ENCODE peak calls at places on chromosomes 2 and 18, in nine cellular contexts. One of them, this sample, is unnamed.

GRCh38 chr18:59461171-59461570 is 102.1 kb upstream of the LMAN1 start:
- DNase-seq in neural progenitor cell: no peak
- DNase-seq in right atrium auricular region: no peak
- DNase-seq in fibroblast of mammary gland: no peak
- DNase-seq in OCI-LY7: no peak
- DNase-seq in mesothelial cell of epicardium: no peak
- DNase-seq in psoas muscle: no peak
- DNase-seq in CD8-positive, alpha-beta T cell: no peak
- DNase-seq in sigmoid colon: no peak
- DNase-seq in this sample: no peak

GRCh38 chr2:11554430-11554764 is 20.6 kb downstream of the GREB1 start:
- DNase-seq in fibroblast of mammary gland: no peak
- DNase-seq in neural progenitor cell: no peak
- DNase-seq in sigmoid colon: no peak
- DNase-seq in mesothelial cell of epicardium: no peak
- DNase-seq in psoas muscle: no peak
- DNase-seq in CD8-positive, alpha-beta T cell: no peak
- DNase-seq in right atrium auricular region: no peak
- DNase-seq in OCI-LY7: no peak
- DNase-seq in this sample: no peak

GRCh38 chr18:48407358-48407757 is 1.8 kb downstream of the ZBTB7C start:
- DNase-seq in neural progenitor cell: no peak
- DNase-seq in sigmoid colon: no peak
- DNase-seq in fibroblast of mammary gland: no peak
- DNase-seq in psoas muscle: no peak
- DNase-seq in mesothelial cell of epicardium: no peak
- DNase-seq in OCI-LY7: no peak
- DNase-seq in CD8-positive, alpha-beta T cell: no peak
- DNase-seq in right atrium auricular region: no peak
- DNase-seq in this sample: no peak

GRCh38 chr2:109353806-109354745 is 225.1 kb downstream of the SH3RF3 start:
- DNase-seq in CD8-positive, alpha-beta T cell: peak
- DNase-seq in psoas muscle: no peak
- DNase-seq in sigmoid colon: peak
- DNase-seq in right atrium auricular region: peak
- DNase-seq in OCI-LY7: no peak
- DNase-seq in neural progenitor cell: no peak
- DNase-seq in fibroblast of mammary gland: no peak
- DNase-seq in mesothelial cell of epicardium: no peak
- DNase-seq in this sample: no peak

GRCh38 chr2:117853873-117854272 is 39.4 kb downstream of the DDX18 start:
- DNase-seq in right atrium auricular region: no peak
- DNase-seq in fibroblast of mammary gland: no peak
- DNase-seq in mesothelial cell of epicardium: no peak
- DNase-seq in sigmoid colon: no peak
- DNase-seq in OCI-LY7: no peak
- DNase-seq in neural progenitor cell: no peak
- DNase-seq in CD8-positive, alpha-beta T cell: no peak
- DNase-seq in psoas muscle: no peak
- DNase-seq in this sample: no peak

GRCh38 chr18:14089781-14090180 is 42.5 kb downstream of the ZNF519 start:
- DNase-seq in CD8-positive, alpha-beta T cell: no peak
- DNase-seq in sigmoid colon: no peak
- DNase-seq in neural progenitor cell: no peak
- DNase-seq in psoas muscle: no peak
- DNase-seq in OCI-LY7: no peak
- DNase-seq in fibroblast of mammary gland: peak
- DNase-seq in right atrium auricular region: no peak
- DNase-seq in mesothelial cell of epicardium: no peak
- DNase-seq in this sample: no peak

GRCh38 chr2:46669996-46670793 is 190.8 kb downstream of the TMEM247 start:
- DNase-seq in sigmoid colon: no peak
- DNase-seq in fibroblast of mammary gland: peak
- DNase-seq in right atrium auricular region: no peak
- DNase-seq in neural progenitor cell: no peak
- DNase-seq in CD8-positive, alpha-beta T cell: no peak
- DNase-seq in mesothelial cell of epicardium: no peak
- DNase-seq in OCI-LY7: no peak
- DNase-seq in psoas muscle: no peak
- DNase-seq in this sample: no peak

GRCh38 chr2:63569740-63570139 is 18.5 kb downstream of the WDPCP start:
- DNase-seq in right atrium auricular region: no peak
- DNase-seq in neural progenitor cell: no peak
- DNase-seq in sigmoid colon: no peak
- DNase-seq in mesothelial cell of epicardium: no peak
- DNase-seq in OCI-LY7: no peak
- DNase-seq in psoas muscle: no peak
- DNase-seq in fibroblast of mammary gland: no peak
- DNase-seq in CD8-positive, alpha-beta T cell: no peak
- DNase-seq in this sample: no peak

GRCh38 chr18:10100236-10100635 is 186.4 kb downstream of the VAPA start:
- DNase-seq in OCI-LY7: no peak
- DNase-seq in fibroblast of mammary gland: no peak
- DNase-seq in sigmoid colon: no peak
- DNase-seq in psoas muscle: no peak
- DNase-seq in mesothelial cell of epicardium: no peak
- DNase-seq in neural progenitor cell: no peak
- DNase-seq in right atrium auricular region: no peak
- DNase-seq in CD8-positive, alpha-beta T cell: no peak
- DNase-seq in this sample: no peak

GRCh38 chr2:137023205-137023604 is 257.9 kb downstream of the THSD7B start:
- DNase-seq in neural progenitor cell: peak
- DNase-seq in right atrium auricular region: no peak
- DNase-seq in sigmoid colon: no peak
- DNase-seq in psoas muscle: no peak
- DNase-seq in fibroblast of mammary gland: no peak
- DNase-seq in mesothelial cell of epicardium: no peak
- DNase-seq in CD8-positive, alpha-beta T cell: no peak
- DNase-seq in OCI-LY7: no peak
- DNase-seq in this sample: no peak

GRCh38 chr2:18500333-18500732 is 60.1 kb downstream of the RDH14 start:
- DNase-seq in mesothelial cell of epicardium: no peak
- DNase-seq in right atrium auricular region: no peak
- DNase-seq in sigmoid colon: no peak
- DNase-seq in CD8-positive, alpha-beta T cell: no peak
- DNase-seq in psoas muscle: no peak
- DNase-seq in neural progenitor cell: no peak
- DNase-seq in fibroblast of mammary gland: peak
- DNase-seq in OCI-LY7: no peak
- DNase-seq in this sample: no peak

DNA sequence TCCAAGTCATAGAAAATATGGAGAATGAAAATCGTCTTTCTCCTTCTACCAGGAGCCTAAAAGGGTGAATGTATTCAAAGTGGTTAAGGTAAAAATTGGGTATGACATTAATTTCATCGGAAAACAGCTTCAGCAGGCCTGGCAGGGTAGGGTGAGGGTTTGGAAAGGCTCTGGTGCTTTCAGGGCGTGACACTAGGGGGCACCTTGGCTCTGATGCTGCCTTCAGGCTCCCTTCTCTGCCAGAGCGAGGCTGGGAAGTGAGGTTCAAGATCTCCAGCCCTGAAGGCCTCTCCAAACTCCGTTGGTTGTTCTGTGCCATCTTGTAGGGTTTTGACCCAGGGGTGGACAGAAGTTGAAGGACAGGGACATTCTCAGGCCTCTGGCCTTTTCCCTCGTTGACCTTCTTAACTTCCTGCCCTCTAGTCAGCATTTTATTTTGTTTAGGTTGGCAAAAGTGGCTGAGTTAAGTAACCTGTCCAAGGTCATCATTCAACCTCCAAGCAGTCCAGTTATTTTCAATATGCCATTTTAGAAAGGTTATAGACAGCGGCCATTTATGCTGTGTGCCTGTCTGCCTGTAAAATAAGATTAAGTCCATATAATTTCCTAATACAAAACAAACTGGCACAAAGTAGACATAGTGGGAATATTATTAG is 40.3 kb downstream of the EML6 start:
- DNase-seq in neural progenitor cell: peak
- DNase-seq in right atrium auricular region: no peak
- DNase-seq in mesothelial cell of epicardium: no peak
- DNase-seq in sigmoid colon: no peak
- DNase-seq in OCI-LY7: peak
- DNase-seq in CD8-positive, alpha-beta T cell: no peak
- DNase-seq in psoas muscle: no peak
- DNase-seq in fibroblast of mammary gland: no peak
- DNase-seq in this sample: no peak
- TF ChIP-seq CTCF in neural progenitor cell: peak
- TF ChIP-seq CTCF in right atrium auricular region: no peak
- TF ChIP-seq CTCF in mesothelial cell of epicardium: no peak
- TF ChIP-seq CTCF in sigmoid colon: no peak
- TF ChIP-seq CTCF in OCI-LY7: peak
- TF ChIP-seq CTCF in CD8-positive, alpha-beta T cell: no peak
- TF ChIP-seq CTCF in psoas muscle: no peak
- TF ChIP-seq CTCF in fibroblast of mammary gland: peak
- TF ChIP-seq CTCF in this sample: no peak

GRCh38 chr2:20103514-20103913 is 52.1 kb upstream of the LAPTM4A start:
- DNase-seq in psoas muscle: no peak
- DNase-seq in mesothelial cell of epicardium: no peak
- DNase-seq in CD8-positive, alpha-beta T cell: no peak
- DNase-seq in sigmoid colon: no peak
- DNase-seq in fibroblast of mammary gland: peak
- DNase-seq in neural progenitor cell: no peak
- DNase-seq in OCI-LY7: no peak
- DNase-seq in right atrium auricular region: no peak
- DNase-seq in this sample: no peak
- TF ChIP-seq CTCF in psoas muscle: no peak
- TF ChIP-seq CTCF in mesothelial cell of epicardium: peak
- TF ChIP-seq CTCF in CD8-positive, alpha-beta T cell: no peak
- TF ChIP-seq CTCF in sigmoid colon: no peak
- TF ChIP-seq CTCF in fibroblast of mammary gland: peak
- TF ChIP-seq CTCF in neural progenitor cell: peak
- TF ChIP-seq CTCF in OCI-LY7: no peak
- TF ChIP-seq CTCF in right atrium auricular region: no peak
- TF ChIP-seq CTCF in this sample: no peak

GRCh38 chr2:237450108-237450507 is 36.1 kb upstream of the COL6A3 start:
- DNase-seq in OCI-LY7: no peak
- DNase-seq in sigmoid colon: no peak
- DNase-seq in right atrium auricular region: no peak
- DNase-seq in mesothelial cell of epicardium: no peak
- DNase-seq in CD8-positive, alpha-beta T cell: no peak
- DNase-seq in psoas muscle: no peak
- DNase-seq in fibroblast of mammary gland: no peak
- DNase-seq in neural progenitor cell: no peak
- DNase-seq in this sample: no peak

GRCh38 chr2:237453671-237454070 is 33.4 kb upstream of the MLPH start:
- DNase-seq in sigmoid colon: no peak
- DNase-seq in fibroblast of mammary gland: no peak
- DNase-seq in mesothelial cell of epicardium: no peak
- DNase-seq in OCI-LY7: no peak
- DNase-seq in CD8-positive, alpha-beta T cell: no peak
- DNase-seq in right atrium auricular region: no peak
- DNase-seq in neural progenitor cell: no peak
- DNase-seq in psoas muscle: no peak
- DNase-seq in this sample: no peak

GRCh38 chr2:237450583-237450982 is 36.5 kb upstream of the MLPH start:
- DNase-seq in sigmoid colon: no peak
- DNase-seq in neural progenitor cell: no peak
- DNase-seq in mesothelial cell of epicardium: no peak
- DNase-seq in CD8-positive, alpha-beta T cell: no peak
- DNase-seq in right atrium auricular region: no peak
- DNase-seq in psoas muscle: no peak
- DNase-seq in fibroblast of mammary gland: no peak
- DNase-seq in OCI-LY7: no peak
- DNase-seq in this sample: no peak

GRCh38 chr2:237452846-237453245 is 34.2 kb upstream of the MLPH start:
- DNase-seq in fibroblast of mammary gland: peak
- DNase-seq in OCI-LY7: no peak
- DNase-seq in psoas muscle: no peak
- DNase-seq in neural progenitor cell: no peak
- DNase-seq in sigmoid colon: no peak
- DNase-seq in CD8-positive, alpha-beta T cell: peak
- DNase-seq in mesothelial cell of epicardium: no peak
- DNase-seq in right atrium auricular region: no peak
- DNase-seq in this sample: no peak

DNA sequence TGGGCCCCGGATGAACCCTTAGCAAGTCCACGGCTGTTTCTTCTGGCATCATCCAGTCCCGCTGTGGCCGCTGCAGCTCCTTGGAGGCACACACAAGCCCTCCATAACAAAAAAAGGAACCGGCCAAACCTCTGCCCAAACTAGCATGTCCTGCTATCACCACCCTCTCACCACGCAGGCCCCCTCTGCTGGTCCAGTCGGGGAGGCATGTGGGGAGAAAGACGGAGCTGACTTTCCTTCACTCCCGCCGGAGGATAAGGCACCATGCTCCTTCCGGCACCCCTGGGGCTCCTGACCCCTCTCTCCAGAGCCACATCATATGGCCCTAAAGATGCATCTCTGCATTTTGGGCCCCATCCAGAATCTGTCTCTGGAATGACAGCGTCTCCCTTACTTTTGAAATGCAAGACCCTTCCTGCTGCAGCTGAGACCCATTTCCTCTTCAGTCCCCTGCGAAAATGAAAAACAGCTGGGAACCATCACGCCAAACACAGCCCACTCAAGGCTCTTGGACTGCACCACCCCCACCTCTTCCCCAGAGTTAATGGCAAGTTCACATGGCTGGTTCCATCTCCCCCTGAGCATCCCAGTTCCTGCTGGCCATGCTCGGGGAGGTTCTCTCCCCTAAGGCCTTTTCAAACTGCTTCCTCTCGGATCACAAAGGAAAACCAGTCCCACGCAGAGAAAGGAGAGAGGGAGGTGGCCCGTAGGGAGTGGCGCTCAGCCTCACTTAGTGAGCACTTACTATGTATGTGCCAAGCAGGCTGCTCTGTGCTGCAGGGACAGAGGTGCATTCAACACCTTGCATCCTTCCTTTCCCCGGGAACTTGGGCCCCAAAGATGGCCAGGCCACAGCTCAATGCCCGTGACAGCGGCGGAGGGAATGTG is 35.2 kb upstream of the MLPH start:
- DNase-seq in OCI-LY7: no peak
- DNase-seq in fibroblast of mammary gland: peak
- DNase-seq in sigmoid colon: no peak
- DNase-seq in neural progenitor cell: peak
- DNase-seq in mesothelial cell of epicardium: no peak
- DNase-seq in CD8-positive, alpha-beta T cell: peak
- DNase-seq in right atrium auricular region: no peak
- DNase-seq in psoas muscle: no peak
- DNase-seq in this sample: no peak
- TF ChIP-seq CTCF in OCI-LY7: no peak
- TF ChIP-seq CTCF in fibroblast of mammary gland: peak
- TF ChIP-seq CTCF in sigmoid colon: peak
- TF ChIP-seq CTCF in neural progenitor cell: peak
- TF ChIP-seq CTCF in mesothelial cell of epicardium: no peak
- TF ChIP-seq CTCF in CD8-positive, alpha-beta T cell: no peak
- TF ChIP-seq CTCF in right atrium auricular region: peak
- TF ChIP-seq CTCF in psoas muscle: no peak
- TF ChIP-seq CTCF in this sample: no peak

GRCh38 chr2:14826518-14826917 is 194.0 kb downstream of the LRATD1 start:
- DNase-seq in OCI-LY7: no peak
- DNase-seq in fibroblast of mammary gland: peak
- DNase-seq in sigmoid colon: no peak
- DNase-seq in right atrium auricular region: no peak
- DNase-seq in psoas muscle: no peak
- DNase-seq in CD8-positive, alpha-beta T cell: no peak
- DNase-seq in mesothelial cell of epicardium: no peak
- DNase-seq in neural progenitor cell: no peak
- DNase-seq in this sample: no peak
- TF ChIP-seq CTCF in OCI-LY7: no peak
- TF ChIP-seq CTCF in fibroblast of mammary gland: no peak
- TF ChIP-seq CTCF in sigmoid colon: no peak
- TF ChIP-seq CTCF in right atrium auricular region: no peak
- TF ChIP-seq CTCF in psoas muscle: no peak
- TF ChIP-seq CTCF in CD8-positive, alpha-beta T cell: no peak
- TF ChIP-seq CTCF in mesothelial cell of epicardium: no peak
- TF ChIP-seq CTCF in neural progenitor cell: no peak
- TF ChIP-seq CTCF in this sample: no peak

This sample was measured in activated B cell treated with CpG ODN at 0.5 μM for 24 hours.